ENCODE peak calls at places on chromosome 20, in seven cellular contexts. T is AG04449; D is stimulated activated CD4-positive, alpha-beta T cell treated with anti-CD3 and anti-CD28 coated beads, Interleukin-1b, Interleukin-23, amount 100 ng/mL, for 4 hours; N is stromal cell of bone marrow; S is activated CD8-positive, alpha-beta memory T cell treated with anti-CD3 and anti-CD28 coated beads, Interleukin-2, amount 50 U/mL, for 4 hours; C is D341Med; G is heart left ventricle. P is an unnamed sample.

GRCh38 chr20:50366270-50367103 is 143.7 kb upstream of the PTPN1 start:
- DNase-seq in N (no peak), T (no peak), S (no peak), G (peak; percentile 64), C (no peak), D (no peak), P (peak; percentile 52)

GRCh38 chr20:57717797-57718196 is 8.0 kb upstream of the PMEPA1 start:
- DNase-seq in T (no peak), S (no peak), D (no peak), C (no peak), N (no peak), G (no peak), P (no peak)

GRCh38 chr20:49147269-49147668 is 40.9 kb downstream of the STAU1 start:
- DNase-seq in G (no peak), S (no peak), D (no peak), C (no peak), N (no peak), T (no peak), P (no peak)

GRCh38 chr20:22866757-22867425 is 168.2 kb upstream of the SSTR4 start:
- DNase-seq in S (no peak), D (no peak), T (no peak), G (no peak), N (no peak), C (no peak), P (no peak)

GRCh38 chr20:23358563-23358906 is 3.4 kb upstream of the GZF1 start:
- DNase-seq in N (no peak), S (no peak), T (no peak), C (no peak), G (no peak), D (no peak), P (no peak)

GRCh38 chr20:20079102-20079784 is 26.9 kb downstream of the CFAP61 start:
- DNase-seq in C (no peak), N (no peak), T (no peak), D (no peak), G (no peak), S (no peak), P (no peak)

GRCh38 chr20:17990278-17990972 is 21.6 kb downstream of the MGME1 start:
- DNase-seq in S (no peak), N (no peak), C (no peak), T (no peak), G (no peak), D (no peak), P (no peak)

GRCh38 chr20:11807070-11807741 is 110.5 kb upstream of the BTBD3 start:
- DNase-seq in D (no peak), G (no peak), S (no peak), C (no peak), T (peak; percentile 74), N (peak; percentile 80), P (peak; percentile 90)

GRCh38 chr20:19769516-19769915 is 11.5 kb downstream of the RIN2 start:
- DNase-seq in C (no peak), N (no peak), G (no peak), T (no peak), S (no peak), D (no peak), P (no peak)

GRCh38 chr20:18705490-18705889 is 108.1 kb upstream of the SCP2D1 start:
- DNase-seq in G (no peak), D (no peak), S (no peak), T (peak; percentile 93), C (no peak), N (peak; percentile 76), P (peak; percentile 37)

GRCh38 chr20:62768815-62769287 is 27.4 kb upstream of the MRGBP start:
- DNase-seq in S (no peak), C (no peak), N (no peak), G (peak; percentile 40), D (no peak), T (no peak), P (peak; percentile 46)

GRCh38 chr20:33415948-33416347 is 14.6 kb upstream of the CDK5RAP1 start:
- DNase-seq in T (no peak), G (peak; percentile 60), N (no peak), C (peak; percentile 75), D (no peak), S (no peak), P (no peak)

GRCh38 chr20:16533493-16533892 is 39.8 kb downstream of the KIF16B start:
- DNase-seq in G (no peak), T (no peak), N (peak; percentile 25), D (no peak), C (no peak), S (no peak), P (no peak)

GRCh38 chr20:19758888-19759331 is 852 bp downstream of the RIN2 start:
- DNase-seq in C (peak; percentile 82), S (no peak), T (no peak), N (no peak), D (no peak), G (peak; percentile 90), P (no peak)

P was measured in astrocyte of the cerebellum.